ENCODE peak calls at places on chromosomes 13 and 19, in seven cellular contexts. R is breast epithelium, V is stomach, C is GM12878, D is upper lobe of left lung, Y is transverse colon, A is HL-60. K is an unnamed sample.

GRCh38 chr13:23899555-23899954 is 2.3 kb upstream of the C1QTNF9B start:
- DNase-seq in R (no peak), V (no peak), C (no peak), D (no peak), Y (no peak), A (no peak), K (no peak)

GRCh38 chr13:106393776-106394175 is 141.7 kb downstream of the EFNB2 start:
- DNase-seq in R (no peak), V (no peak), C (no peak), D (no peak), Y (no peak), A (no peak), K (no peak)

GRCh38 chr19:7636691-7637373 is at the start of gene STXBP2:
- DNase-seq in R (peak; percentile 80), V (peak; percentile 93), C (peak; percentile 35), D (peak; percentile 90), Y (peak; percentile 93), A (peak; percentile 82), K (peak; percentile 99)

GRCh38 chr13:45492538-45492937 is 27.8 kb downstream of the COG3 start:
- DNase-seq in R (no peak), V (no peak), C (no peak), D (no peak), Y (no peak), A (no peak), K (no peak)

GRCh38 chr19:12527034-12527836 is 24.0 kb downstream of the ZNF564 start:
- DNase-seq in R (no peak), V (no peak), C (no peak), D (no peak), Y (no peak), A (no peak), K (no peak)

GRCh38 chr13:114282143-114282685 is 813 bp downstream of the UPF3A start:
- DNase-seq in R (no peak), V (peak; percentile 47), C (peak; percentile 23), D (peak; percentile 35), Y (peak; percentile 44), A (peak; percentile 55), K (peak; percentile 43)

GRCh38 chr13:33642374-33643065 is 175.4 kb upstream of the RFC3 start:
- DNase-seq in R (peak; percentile 48), V (no peak), C (no peak), D (peak; percentile 46), Y (peak; percentile 43), A (peak; percentile 22), K (no peak)

GRCh38 chr19:35513975-35514809 is 743 bp upstream of the DMKN start:
- DNase-seq in R (no peak), V (no peak), C (no peak), D (peak; percentile 27), Y (no peak), A (no peak), K (no peak)

GRCh38 chr19:44799627-44800257 is 9.2 kb upstream of the BCAM start:
- DNase-seq in R (no peak), V (no peak), C (no peak), D (no peak), Y (no peak), A (no peak), K (no peak)

GRCh38 chr13:42022796-42023493 is 25.5 kb upstream of the DGKH start:
- DNase-seq in R (no peak), V (no peak), C (no peak), D (no peak), Y (no peak), A (no peak), K (no peak)

GRCh38 chr13:77457989-77458388 is 77.5 kb upstream of the SCEL start:
- DNase-seq in R (no peak), V (no peak), C (no peak), D (no peak), Y (no peak), A (no peak), K (no peak)

GRCh38 chr13:77465595-77466195 is 69.8 kb upstream of the SCEL start:
- DNase-seq in R (no peak), V (no peak), C (no peak), D (no peak), Y (no peak), A (no peak), K (no peak)

GRCh38 chr13:77459616-77460015 is 75.9 kb upstream of the SCEL start:
- DNase-seq in R (no peak), V (no peak), C (no peak), D (no peak), Y (no peak), A (no peak), K (no peak)

GRCh38 chr13:77460195-77460594 is 75.3 kb upstream of the SCEL start:
- DNase-seq in R (no peak), V (peak; percentile 39), C (peak; percentile 26), D (peak; percentile 68), Y (no peak), A (peak; percentile 95), K (no peak)
- TF ChIP-seq POLR2AphosphoS5 in R (no peak), V (no peak), C (no peak), D (no peak), Y (no peak), A (no peak), K (no peak)

GRCh38 chr13:31605076-31605858 is 134.1 kb upstream of the RXFP2 start:
- DNase-seq in R (no peak), V (no peak), C (no peak), D (no peak), Y (no peak), A (no peak), K (no peak)
- TF ChIP-seq POLR2AphosphoS5 in R (no peak), V (no peak), C (no peak), D (no peak), Y (no peak), A (no peak), K (no peak)

GRCh38 chr19:15452111-15453047 is 2.6 kb upstream of the WIZ start:
- DNase-seq in R (peak; percentile 78), V (peak; percentile 91), C (no peak), D (peak; percentile 86), Y (peak; percentile 89), A (no peak), K (no peak)
- TF ChIP-seq POLR2AphosphoS5 in R (peak; percentile 45), V (peak; percentile 88), C (no peak), D (peak; percentile 79), Y (peak; percentile 77), A (no peak), K (no peak)

GRCh38 chr19:46755077-46755852 is 9.0 kb upstream of the STRN4 start:
- DNase-seq in R (no peak), V (no peak), C (no peak), D (no peak), Y (no peak), A (peak; percentile 23), K (no peak)
- TF ChIP-seq POLR2AphosphoS5 in R (no peak), V (no peak), C (no peak), D (peak; percentile 16), Y (no peak), A (no peak), K (no peak)

GRCh38 chr13:35789335-35790166 is 313.1 kb upstream of the MAB21L1 start:
- DNase-seq in R (no peak), V (no peak), C (no peak), D (no peak), Y (no peak), A (no peak), K (no peak)
- TF ChIP-seq POLR2AphosphoS5 in R (no peak), V (no peak), C (no peak), D (no peak), Y (no peak), A (no peak), K (no peak)

GRCh38 chr13:99157046-99157445 is 43.6 kb upstream of the UBAC2 start:
- DNase-seq in R (no peak), V (no peak), C (no peak), D (no peak), Y (no peak), A (no peak), K (no peak)
- TF ChIP-seq POLR2AphosphoS5 in R (no peak), V (no peak), C (no peak), D (no peak), Y (no peak), A (no peak), K (no peak)

GRCh38 chr19:17419491-17420266 is at the start of gene MVB12A:
- DNase-seq in R (peak; percentile 97), V (peak; percentile 97), C (peak; percentile 97), D (peak; percentile 99), Y (peak; percentile 97), A (peak; percentile 98), K (peak; percentile 98)
- TF ChIP-seq POLR2AphosphoS5 in R (peak; percentile 74), V (peak; percentile 52), C (no peak), D (peak; percentile 86), Y (peak; percentile 70), A (peak; percentile 58), K (peak; percentile 50)

GRCh38 chr13:109968876-109969577 is 182.6 kb upstream of the IRS2 start:
- DNase-seq in R (no peak), V (no peak), C (no peak), D (peak; percentile 40), Y (no peak), A (peak; percentile 70), K (no peak)

GRCh38 chr13:109963384-109963783 is 177.0 kb upstream of the IRS2 start:
- DNase-seq in R (no peak), V (no peak), C (no peak), D (no peak), Y (no peak), A (no peak), K (no peak)

GRCh38 chr13:109959903-109960302 is 173.5 kb upstream of the IRS2 start:
- DNase-seq in R (no peak), V (no peak), C (no peak), D (no peak), Y (no peak), A (no peak), K (no peak)

DNA sequence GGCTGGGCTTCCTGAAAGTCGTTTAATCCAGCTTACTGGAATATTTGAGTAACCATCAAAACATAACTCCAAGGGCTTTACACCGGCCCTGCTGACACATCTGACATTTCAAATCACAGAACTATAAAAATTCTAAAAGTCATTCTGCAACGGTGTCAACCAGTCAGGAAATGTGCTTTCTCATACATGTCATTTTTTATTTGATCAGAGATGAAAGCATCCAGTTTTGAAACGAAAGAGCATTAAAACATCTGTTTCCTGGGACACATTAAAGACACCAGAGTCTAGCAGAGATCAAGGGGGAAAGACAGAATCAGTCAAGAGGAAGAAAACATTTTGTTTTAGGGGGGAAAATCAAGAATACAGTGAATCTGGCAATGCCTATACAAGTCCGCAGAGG is 177.8 kb upstream of the IRS2 start:
- DNase-seq in R (no peak), V (no peak), C (no peak), D (no peak), Y (no peak), A (no peak), K (no peak)
- TF ChIP-seq POLR2AphosphoS5 in R (no peak), V (no peak), C (no peak), D (no peak), Y (no peak), A (no peak), K (no peak)

GRCh38 chr19:53877361-53877766 is 4.6 kb upstream of the PRKCG start:
- DNase-seq in R (no peak), V (no peak), C (no peak), D (no peak), Y (no peak), A (no peak), K (no peak)

GRCh38 chr19:53881482-53882390 is at the start of gene PRKCG:
- DNase-seq in R (no peak), V (peak; percentile 60), C (no peak), D (peak; percentile 37), Y (peak; percentile 71), A (no peak), K (no peak)

GRCh38 chr19:53878786-53879144 is 3.2 kb upstream of the PRKCG start:
- DNase-seq in R (no peak), V (no peak), C (no peak), D (no peak), Y (no peak), A (no peak), K (no peak)

GRCh38 chr19:53880716-53881481 is 1.1 kb upstream of the PRKCG start:
- DNase-seq in R (no peak), V (no peak), C (no peak), D (no peak), Y (no peak), A (no peak), K (no peak)

GRCh38 chr19:53879145-53880037 is 2.6 kb upstream of the PRKCG start:
- DNase-seq in R (peak; percentile 83), V (peak; percentile 90), C (no peak), D (peak; percentile 92), Y (peak; percentile 91), A (peak; percentile 70), K (peak; percentile 73)
- TF ChIP-seq POLR2AphosphoS5 in R (no peak), V (no peak), C (no peak), D (peak; percentile 55), Y (peak; percentile 31), A (no peak), K (no peak)

K was measured in GM12892.